ENCODE peak calls at places on chromosomes 5 and 9, in six cellular contexts. One of them, this sample, is unnamed.
A peak's percentile ranks its signal among the peaks of the same experiment; 100 is the strongest.

GRCh38 chr5:16245956-16246355 is 66.4 kb upstream of the MARCHF11 start:
- DNase-seq in A549: no peak
- DNase-seq in HCT116: no peak
- DNase-seq in K562: no peak
- DNase-seq in endothelial cell of umbilical vein: no peak
- DNase-seq in H1: no peak
- DNase-seq in this sample: no peak

GRCh38 chr9:37302277-37302676 is 120.2 kb upstream of the GRHPR start:
- DNase-seq in HCT116: no peak
- DNase-seq in A549: no peak
- DNase-seq in endothelial cell of umbilical vein: no peak
- DNase-seq in H1: no peak
- DNase-seq in K562: no peak
- DNase-seq in this sample: no peak

GRCh38 chr5:107372723-107373487 is 297.8 kb downstream of the EFNA5 start:
- DNase-seq in H1: no peak
- DNase-seq in endothelial cell of umbilical vein: peak; percentile 48
- DNase-seq in K562: no peak
- DNase-seq in A549: no peak
- DNase-seq in HCT116: no peak
- DNase-seq in this sample: no peak

GRCh38 chr5:150302301-150303069 is at the start of gene ARSI:
- DNase-seq in H1: no peak
- DNase-seq in endothelial cell of umbilical vein: no peak
- DNase-seq in HCT116: no peak
- DNase-seq in K562: peak; percentile 61
- DNase-seq in A549: peak; percentile 85
- DNase-seq in this sample: no peak

GRCh38 chr5:9251379-9251980 is 294.4 kb downstream of the SEMA5A start:
- DNase-seq in endothelial cell of umbilical vein: no peak
- DNase-seq in A549: no peak
- DNase-seq in K562: no peak
- DNase-seq in HCT116: no peak
- DNase-seq in H1: no peak
- DNase-seq in this sample: no peak

GRCh38 chr5:157744055-157745011 is 821 bp downstream of the LSM11 start:
- DNase-seq in HCT116: no peak
- DNase-seq in endothelial cell of umbilical vein: peak; percentile 32
- DNase-seq in H1: no peak
- DNase-seq in A549: no peak
- DNase-seq in K562: peak; percentile 37
- DNase-seq in this sample: peak; percentile 53

GRCh38 chr5:74772359-74772758 is 5.3 kb downstream of the NSA2 start:
- DNase-seq in endothelial cell of umbilical vein: no peak
- DNase-seq in A549: no peak
- DNase-seq in K562: no peak
- DNase-seq in HCT116: no peak
- DNase-seq in H1: no peak
- DNase-seq in this sample: no peak

GRCh38 chr5:40409600-40409999 is 270.1 kb upstream of the PTGER4 start:
- DNase-seq in A549: no peak
- DNase-seq in HCT116: no peak
- DNase-seq in endothelial cell of umbilical vein: no peak
- DNase-seq in H1: no peak
- DNase-seq in K562: no peak
- DNase-seq in this sample: peak; percentile 96

GRCh38 chr5:37838933-37839341 is 904 bp downstream of the GDNF start:
- DNase-seq in K562: no peak
- DNase-seq in H1: no peak
- DNase-seq in A549: no peak
- DNase-seq in HCT116: no peak
- DNase-seq in endothelial cell of umbilical vein: no peak
- DNase-seq in this sample: no peak

GRCh38 chr5:130580264-130580663 is 584.8 kb downstream of the HINT1 start:
- DNase-seq in K562: no peak
- DNase-seq in A549: no peak
- DNase-seq in HCT116: no peak
- DNase-seq in H1: no peak
- DNase-seq in endothelial cell of umbilical vein: no peak
- DNase-seq in this sample: no peak

GRCh38 chr5:143562935-143563334 is 159.4 kb upstream of the NR3C1 start:
- DNase-seq in endothelial cell of umbilical vein: peak; percentile 89
- DNase-seq in A549: no peak
- DNase-seq in K562: no peak
- DNase-seq in H1: no peak
- DNase-seq in HCT116: no peak
- DNase-seq in this sample: no peak

GRCh38 chr5:61052870-61053269 is 107.9 kb downstream of the NDUFAF2 start:
- DNase-seq in endothelial cell of umbilical vein: peak; percentile 5
- DNase-seq in HCT116: peak; percentile 93
- DNase-seq in H1: no peak
- DNase-seq in K562: no peak
- DNase-seq in A549: peak; percentile 3
- DNase-seq in this sample: no peak

GRCh38 chr5:527646-528591 is 3.7 kb upstream of the SLC9A3 start:
- DNase-seq in A549: no peak
- DNase-seq in K562: no peak
- DNase-seq in endothelial cell of umbilical vein: no peak
- DNase-seq in HCT116: no peak
- DNase-seq in H1: no peak
- DNase-seq in this sample: peak; percentile 62

GRCh38 chr5:150139334-150139733 is 16.3 kb downstream of the PDGFRB start:
- DNase-seq in HCT116: no peak
- DNase-seq in K562: no peak
- DNase-seq in H1: no peak
- DNase-seq in A549: no peak
- DNase-seq in endothelial cell of umbilical vein: no peak
- DNase-seq in this sample: no peak

GRCh38 chr9:122975196-122975595 is 34.4 kb downstream of the RABGAP1 start:
- DNase-seq in endothelial cell of umbilical vein: peak; percentile 81
- DNase-seq in HCT116: no peak
- DNase-seq in H1: no peak
- DNase-seq in K562: no peak
- DNase-seq in A549: no peak
- DNase-seq in this sample: no peak

GRCh38 chr5:152188219-152188618 is 216.9 kb downstream of the NMUR2 start:
- DNase-seq in A549: no peak
- DNase-seq in K562: no peak
- DNase-seq in HCT116: no peak
- DNase-seq in H1: no peak
- DNase-seq in endothelial cell of umbilical vein: no peak
- DNase-seq in this sample: no peak

GRCh38 chr9:90141723-90142122 is 500.9 kb downstream of the DIRAS2 start:
- DNase-seq in HCT116: no peak
- DNase-seq in endothelial cell of umbilical vein: no peak
- DNase-seq in K562: no peak
- DNase-seq in H1: no peak
- DNase-seq in A549: no peak
- DNase-seq in this sample: peak; percentile 42

GRCh38 chr5:172165465-172165864 is 22.6 kb downstream of the STK10 start:
- DNase-seq in A549: no peak
- DNase-seq in HCT116: no peak
- DNase-seq in K562: no peak
- DNase-seq in H1: no peak
- DNase-seq in endothelial cell of umbilical vein: no peak
- DNase-seq in this sample: no peak

GRCh38 chr5:57316798-57317327 is 143.0 kb downstream of the GPBP1 start:
- DNase-seq in K562: no peak
- DNase-seq in HCT116: no peak
- DNase-seq in endothelial cell of umbilical vein: peak; percentile 71
- DNase-seq in H1: no peak
- DNase-seq in A549: no peak
- DNase-seq in this sample: peak; percentile 92

GRCh38 chr5:169160405-169160901 is 140.5 kb downstream of the SLIT3 start:
- DNase-seq in HCT116: no peak
- DNase-seq in A549: no peak
- DNase-seq in H1: no peak
- DNase-seq in K562: no peak
- DNase-seq in endothelial cell of umbilical vein: peak; percentile 20
- DNase-seq in this sample: no peak

GRCh38 chr5:91121347-91121993 is 261.6 kb downstream of the ARRDC3 start:
- DNase-seq in K562: no peak
- DNase-seq in H1: no peak
- DNase-seq in endothelial cell of umbilical vein: no peak
- DNase-seq in A549: no peak
- DNase-seq in HCT116: no peak
- DNase-seq in this sample: no peak
- TF ChIP-seq POLR2A in K562: no peak
- TF ChIP-seq POLR2A in H1: no peak
- TF ChIP-seq POLR2A in endothelial cell of umbilical vein: no peak
- TF ChIP-seq POLR2A in A549: no peak
- TF ChIP-seq POLR2A in HCT116: no peak
- TF ChIP-seq POLR2A in this sample: no peak

DNA sequence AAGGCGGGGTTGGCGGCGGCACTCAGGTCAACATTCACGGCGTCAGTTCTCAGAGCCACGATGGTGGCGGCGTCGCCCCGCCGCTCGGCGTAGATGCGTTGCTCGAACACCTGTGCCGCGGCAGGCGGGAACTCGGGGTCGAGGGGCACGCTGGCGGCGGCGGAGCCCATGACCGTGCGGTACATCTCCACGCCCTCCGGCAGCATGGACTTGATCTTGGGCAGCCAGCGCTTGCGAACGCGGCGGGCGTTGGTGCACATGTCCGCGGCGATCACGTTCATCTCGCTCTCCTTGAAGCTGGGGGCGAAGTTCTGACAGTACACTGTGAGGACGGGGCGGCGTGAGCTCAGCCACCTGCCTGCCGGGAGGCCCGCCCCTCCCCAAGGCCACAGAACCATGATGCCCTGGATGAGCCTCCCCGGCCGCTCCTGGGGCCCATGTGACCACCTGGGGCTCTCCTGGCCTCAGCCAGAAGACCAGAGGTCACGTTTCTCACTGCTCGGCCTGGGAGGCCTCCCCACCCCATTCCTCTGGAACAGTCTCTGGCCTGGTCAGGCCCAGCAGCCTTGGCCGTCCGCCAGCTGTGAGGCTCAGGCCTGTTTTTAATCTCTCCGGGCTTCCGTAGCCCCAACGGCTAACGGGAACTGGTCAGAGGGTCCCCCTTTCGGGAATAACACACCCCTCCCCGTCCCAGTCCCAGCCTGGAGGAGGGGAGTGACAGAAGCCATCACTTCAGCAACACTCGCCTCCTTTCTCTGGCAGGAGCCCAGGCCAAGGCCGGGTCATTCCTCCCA is 50.7 kb upstream of the UBAC1 start:
- DNase-seq in endothelial cell of umbilical vein: peak; percentile 70
- DNase-seq in K562: peak; percentile 38
- DNase-seq in HCT116: no peak
- DNase-seq in A549: no peak
- DNase-seq in H1: no peak
- DNase-seq in this sample: no peak
- TF ChIP-seq MAX in endothelial cell of umbilical vein: no peak
- TF ChIP-seq MAX in K562: no peak
- TF ChIP-seq MAX in HCT116: no peak
- TF ChIP-seq MAX in A549: no peak
- TF ChIP-seq MAX in H1: peak; percentile 50
- TF ChIP-seq MAX in this sample: no peak

DNA sequence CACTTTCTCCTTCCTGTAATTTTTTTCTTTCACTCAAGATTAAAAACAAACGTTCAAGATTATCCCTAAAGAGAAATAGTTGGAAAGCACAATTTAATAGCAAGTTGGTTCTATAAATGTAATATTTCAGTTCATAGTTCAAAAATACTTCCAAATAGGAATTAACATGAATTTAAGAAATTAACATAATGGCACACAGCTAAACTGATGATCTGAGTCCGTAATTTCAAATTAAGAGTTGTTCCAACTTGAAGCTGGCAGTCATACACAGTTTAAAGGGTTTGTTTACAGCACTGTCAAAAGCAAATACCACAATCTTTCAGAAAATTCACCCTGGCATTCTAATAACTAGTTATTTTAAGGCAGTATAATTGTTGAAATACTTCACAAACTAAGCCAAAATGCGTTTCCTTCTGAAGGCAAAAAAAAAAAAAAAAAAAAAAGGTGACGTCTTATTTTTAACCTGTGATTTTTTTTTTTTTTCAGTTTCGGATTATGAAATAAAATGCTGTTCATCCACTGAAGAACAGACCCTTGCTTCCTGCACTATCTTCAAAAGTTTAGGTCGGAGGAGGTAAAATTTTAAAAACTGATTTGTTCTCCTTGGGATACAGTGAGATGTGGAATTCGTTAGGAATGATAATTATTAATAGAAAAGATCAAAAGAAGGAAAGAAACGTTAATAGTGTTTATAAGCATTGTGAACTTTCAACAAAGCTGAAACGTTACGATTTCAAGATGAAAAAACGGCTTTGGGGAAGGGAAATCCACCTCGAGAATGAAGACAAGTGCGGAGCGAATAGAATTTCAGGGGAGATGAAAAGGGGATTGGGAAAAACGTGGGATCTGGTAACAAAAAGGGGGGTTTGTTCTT is 898 bp downstream of the IL6ST start:
- DNase-seq in HCT116: no peak
- DNase-seq in A549: no peak
- DNase-seq in K562: no peak
- DNase-seq in H1: no peak
- DNase-seq in endothelial cell of umbilical vein: peak; percentile 52
- DNase-seq in this sample: peak; percentile 4
- TF ChIP-seq POLR2A in HCT116: no peak
- TF ChIP-seq POLR2A in A549: no peak
- TF ChIP-seq POLR2A in K562: no peak
- TF ChIP-seq POLR2A in H1: no peak
- TF ChIP-seq POLR2A in endothelial cell of umbilical vein: no peak
- TF ChIP-seq POLR2A in this sample: no peak

GRCh38 chr5:94391996-94392395 is 226.4 kb downstream of the KIAA0825 start:
- DNase-seq in H1: no peak
- DNase-seq in A549: no peak
- DNase-seq in K562: no peak
- DNase-seq in HCT116: no peak
- DNase-seq in endothelial cell of umbilical vein: no peak
- DNase-seq in this sample: no peak

GRCh38 chr5:94396687-94397086 is 221.7 kb downstream of the KIAA0825 start:
- DNase-seq in HCT116: no peak
- DNase-seq in A549: no peak
- DNase-seq in endothelial cell of umbilical vein: no peak
- DNase-seq in K562: no peak
- DNase-seq in H1: no peak
- DNase-seq in this sample: no peak

GRCh38 chr5:94395468-94395867 is 222.9 kb downstream of the KIAA0825 start:
- DNase-seq in A549: no peak
- DNase-seq in HCT116: no peak
- DNase-seq in K562: no peak
- DNase-seq in endothelial cell of umbilical vein: no peak
- DNase-seq in H1: no peak
- DNase-seq in this sample: no peak

GRCh38 chr5:94402096-94402495 is 216.3 kb downstream of the KIAA0825 start:
- DNase-seq in H1: no peak
- DNase-seq in HCT116: no peak
- DNase-seq in endothelial cell of umbilical vein: no peak
- DNase-seq in A549: no peak
- DNase-seq in K562: no peak
- DNase-seq in this sample: no peak

DNA sequence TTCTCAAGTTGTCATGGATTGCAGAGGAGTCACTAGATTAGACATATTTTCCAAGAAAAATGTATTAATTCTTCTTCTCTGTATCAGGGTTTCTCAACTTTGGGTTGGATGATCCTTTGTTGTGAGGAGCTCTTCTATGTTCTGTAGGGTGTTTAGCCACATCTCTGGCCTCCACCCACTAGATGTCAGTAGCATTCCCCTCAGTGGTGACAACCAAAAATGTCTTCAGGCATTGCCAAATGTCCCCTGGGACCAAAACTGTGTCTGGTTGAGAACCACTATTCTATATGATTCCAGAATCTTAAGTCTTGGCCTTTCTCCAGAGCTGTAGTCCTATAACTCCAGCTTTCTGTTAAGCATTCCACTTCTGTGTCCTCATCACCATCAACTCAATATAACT is 220.9 kb downstream of the KIAA0825 start:
- DNase-seq in A549: no peak
- DNase-seq in endothelial cell of umbilical vein: no peak
- DNase-seq in HCT116: no peak
- DNase-seq in K562: no peak
- DNase-seq in H1: no peak
- DNase-seq in this sample: peak; percentile 27
- TF ChIP-seq MAX in A549: no peak
- TF ChIP-seq MAX in endothelial cell of umbilical vein: no peak
- TF ChIP-seq MAX in HCT116: no peak
- TF ChIP-seq MAX in K562: no peak
- TF ChIP-seq MAX in H1: no peak
- TF ChIP-seq MAX in this sample: no peak